ENCODE peak calls at places on chromosome 19, in seven cellular contexts. Q is ascending aorta; R is endothelial cell; D is thoracic aorta; F is AG04449; U is activated CD8-positive, alpha-beta memory T cell treated with anti-CD3 and anti-CD28 coated beads for 1 hour; G is T-cell. S is an unnamed sample.

GRCh38 chr19:31648347-31648746 is 299.1 kb upstream of the TSHZ3 start:
- DNase-seq in Q (no peak), R (no peak), D (no peak), F (no peak), U (no peak), G (no peak), S (no peak)

GRCh38 chr19:18657590-18658365 is 20.9 kb downstream of the KLHL26 start:
- DNase-seq in Q (peak), R (no peak), D (peak), F (no peak), U (no peak), G (no peak), S (no peak)

GRCh38 chr19:50795665-50796073 is 5.5 kb downstream of the ACP4 start:
- DNase-seq in Q (no peak), R (no peak), D (no peak), F (no peak), U (no peak), G (no peak), S (no peak)

GRCh38 chr19:48970139-48970766 is 5.1 kb downstream of the FTL start:
- DNase-seq in Q (no peak), R (no peak), D (no peak), F (no peak), U (no peak), G (no peak), S (no peak)

GRCh38 chr19:18233224-18233825 is 7.1 kb upstream of the PDE4C start:
- DNase-seq in Q (no peak), R (peak), D (no peak), F (no peak), U (no peak), G (peak), S (peak)

GRCh38 chr19:33194527-33194883 is 375 bp downstream of the LRP3 start:
- DNase-seq in Q (no peak), R (no peak), D (no peak), F (no peak), U (no peak), G (no peak), S (no peak)

GRCh38 chr19:17234911-17235617 is 9.0 kb downstream of the OCEL1 start:
- DNase-seq in Q (no peak), R (peak), D (no peak), F (no peak), U (no peak), G (peak), S (peak)

GRCh38 chr19:18023596-18024212 is 15.7 kb downstream of the ARRDC2 start:
- DNase-seq in Q (peak), R (peak), D (no peak), F (no peak), U (peak), G (peak), S (no peak)

GRCh38 chr19:373391-374182 is 29.0 kb upstream of the MIER2 start:
- DNase-seq in Q (peak), R (no peak), D (no peak), F (no peak), U (no peak), G (no peak), S (no peak)

GRCh38 chr19:13149628-13150186 is 468 bp downstream of the STX10 start:
- DNase-seq in Q (peak), R (peak), D (no peak), F (no peak), U (no peak), G (no peak), S (no peak)

GRCh38 chr19:18662972-18663732 is 20.3 kb upstream of the CRTC1 start:
- DNase-seq in Q (no peak), R (no peak), D (no peak), F (no peak), U (no peak), G (no peak), S (no peak)

GRCh38 chr19:14113762-14114414 is 3.7 kb downstream of the PRKACA start:
- DNase-seq in Q (no peak), R (no peak), D (no peak), F (no peak), U (no peak), G (no peak), S (peak)

GRCh38 chr19:6865849-6866248 is 21.5 kb upstream of the ADGRE1 start:
- DNase-seq in Q (no peak), R (no peak), D (no peak), F (no peak), U (no peak), G (no peak), S (no peak)

GRCh38 chr19:5805465-5806132 is 732 bp downstream of the NRTN start:
- DNase-seq in Q (no peak), R (peak), D (no peak), F (no peak), U (no peak), G (peak), S (peak)